ENCODE peak calls at places on chromosomes 3 and 15, in five cellular contexts. One of them, this sample, is unnamed.

GRCh38 chr15:60590935-60591490 is 112.1 kb upstream of the ICE2 start:
- DNase-seq in hepatic stellate cell: peak
- DNase-seq in GM10248: peak
- DNase-seq in C1 segment of cervical spinal cord: peak
- DNase-seq in amniotic stem cell: peak
- DNase-seq in this sample: no peak

GRCh38 chr15:89409993-89410767 is 75.6 kb upstream of the POLG start:
- DNase-seq in hepatic stellate cell: no peak
- DNase-seq in GM10248: no peak
- DNase-seq in C1 segment of cervical spinal cord: no peak
- DNase-seq in amniotic stem cell: no peak
- DNase-seq in this sample: no peak

GRCh38 chr3:168828943-168829342 is 733.2 kb upstream of the GOLIM4 start:
- DNase-seq in hepatic stellate cell: no peak
- DNase-seq in GM10248: no peak
- DNase-seq in C1 segment of cervical spinal cord: no peak
- DNase-seq in amniotic stem cell: no peak
- DNase-seq in this sample: no peak

GRCh38 chr3:56990295-56991015 is 70.0 kb upstream of the SPATA12 start:
- DNase-seq in hepatic stellate cell: no peak
- DNase-seq in GM10248: no peak
- DNase-seq in C1 segment of cervical spinal cord: no peak
- DNase-seq in amniotic stem cell: no peak
- DNase-seq in this sample: no peak

GRCh38 chr15:29815000-29815704 is 7.1 kb downstream of the TJP1 start:
- DNase-seq in hepatic stellate cell: no peak
- DNase-seq in GM10248: no peak
- DNase-seq in C1 segment of cervical spinal cord: no peak
- DNase-seq in amniotic stem cell: no peak
- DNase-seq in this sample: no peak

GRCh38 chr3:31579828-31580227 is 47.1 kb downstream of the STT3B start:
- DNase-seq in hepatic stellate cell: no peak
- DNase-seq in GM10248: no peak
- DNase-seq in C1 segment of cervical spinal cord: no peak
- DNase-seq in amniotic stem cell: no peak
- DNase-seq in this sample: no peak

GRCh38 chr3:42505849-42506410 is 3.5 kb downstream of the VIPR1 start:
- DNase-seq in hepatic stellate cell: no peak
- DNase-seq in GM10248: no peak
- DNase-seq in C1 segment of cervical spinal cord: no peak
- DNase-seq in amniotic stem cell: no peak
- DNase-seq in this sample: no peak

GRCh38 chr3:157356541-157356940 is 80.1 kb upstream of the PTX3 start:
- DNase-seq in hepatic stellate cell: no peak
- DNase-seq in GM10248: no peak
- DNase-seq in C1 segment of cervical spinal cord: no peak
- DNase-seq in amniotic stem cell: no peak
- DNase-seq in this sample: no peak

GRCh38 chr3:121490161-121490560 is 55.6 kb downstream of the POLQ start:
- DNase-seq in hepatic stellate cell: no peak
- DNase-seq in GM10248: no peak
- DNase-seq in C1 segment of cervical spinal cord: no peak
- DNase-seq in amniotic stem cell: no peak
- DNase-seq in this sample: no peak

GRCh38 chr3:71031151-71031550 is 552.4 kb downstream of the FOXP1 start:
- DNase-seq in hepatic stellate cell: no peak
- DNase-seq in GM10248: no peak
- DNase-seq in C1 segment of cervical spinal cord: no peak
- DNase-seq in amniotic stem cell: no peak
- DNase-seq in this sample: no peak

GRCh38 chr3:53900666-53901331 is 9.1 kb upstream of the SELENOK start:
- DNase-seq in hepatic stellate cell: no peak
- DNase-seq in GM10248: no peak
- DNase-seq in C1 segment of cervical spinal cord: no peak
- DNase-seq in amniotic stem cell: no peak
- DNase-seq in this sample: no peak

GRCh38 chr3:56928379-56929068 is 126.8 kb upstream of the ARHGEF3 start:
- DNase-seq in hepatic stellate cell: no peak
- DNase-seq in GM10248: no peak
- DNase-seq in C1 segment of cervical spinal cord: no peak
- DNase-seq in amniotic stem cell: no peak
- DNase-seq in this sample: no peak

GRCh38 chr3:102299125-102299877 is 135.5 kb upstream of the ZPLD1 start:
- DNase-seq in hepatic stellate cell: no peak
- DNase-seq in GM10248: no peak
- DNase-seq in C1 segment of cervical spinal cord: no peak
- DNase-seq in amniotic stem cell: no peak
- DNase-seq in this sample: no peak

GRCh38 chr3:169400874-169401273 is 262.6 kb downstream of the MECOM start:
- DNase-seq in hepatic stellate cell: no peak
- DNase-seq in GM10248: no peak
- DNase-seq in C1 segment of cervical spinal cord: no peak
- DNase-seq in amniotic stem cell: no peak
- DNase-seq in this sample: no peak

GRCh38 chr15:48645558-48646330 is at the start of gene FBN1:
- DNase-seq in hepatic stellate cell: peak
- DNase-seq in GM10248: peak
- DNase-seq in C1 segment of cervical spinal cord: peak
- DNase-seq in amniotic stem cell: peak
- DNase-seq in this sample: peak

GRCh38 chr3:122803977-122804376 is 9.1 kb downstream of the SLC49A4 start:
- DNase-seq in hepatic stellate cell: no peak
- DNase-seq in GM10248: no peak
- DNase-seq in C1 segment of cervical spinal cord: no peak
- DNase-seq in amniotic stem cell: no peak
- DNase-seq in this sample: no peak

This sample was measured in HS-27A.